ENCODE peak calls at places on chromosome 15, in five cellular contexts. R is HCT116, Z is GM23338, T is hepatocyte, V is PC-3. B is an unnamed sample. For H3K9me2, the result is how much of the 10 kb centered on the place peaks cover.

GRCh38 chr15:51688863-51689262 is 7.6 kb downstream of the SCG3 start:
- DNase-seq in V (no peak), Z (peak), T (no peak), R (no peak), B (no peak)

GRCh38 chr15:63909819-63910437 is 76.2 kb upstream of the HERC1 start:
- DNase-seq in T (peak), R (no peak), V (no peak), Z (no peak), B (no peak)

GRCh38 chr15:101045236-101045646 is 126.1 kb downstream of the LRRK1 start:
- DNase-seq in V (no peak), R (no peak), Z (no peak), T (no peak), B (no peak)

GRCh38 chr15:42037650-42038049 is 16.8 kb upstream of the PLA2G4E start:
- DNase-seq in R (no peak), T (no peak), Z (no peak), V (peak), B (no peak)

GRCh38 chr15:99651023-99651807 is 82.0 kb downstream of the LYSMD4 start:
- DNase-seq in Z (no peak), R (no peak), V (peak), T (no peak), B (no peak)

GRCh38 chr15:84889313-84889990 is 5.0 kb downstream of the SLC28A1 start:
- DNase-seq in T (no peak), V (no peak), R (no peak), Z (no peak), B (no peak)

GRCh38 chr15:72179950-72180581 is 17.5 kb downstream of the GRAMD2A start:
- DNase-seq in T (no peak), V (no peak), R (no peak), Z (peak), B (no peak)

GRCh38 chr15:40460404-40460803 is 10.4 kb upstream of the CHST14 start:
- DNase-seq in Z (no peak), T (no peak), R (no peak), V (no peak), B (no peak)

GRCh38 chr15:66163553-66163952 is 90.0 kb downstream of the MEGF11 start:
- DNase-seq in R (no peak), Z (no peak), T (no peak), V (no peak), B (no peak)

GRCh38 chr15:35886765-35887164 is 340.8 kb upstream of the DPH6 start:
- DNase-seq in V (peak), T (no peak), R (no peak), Z (no peak), B (no peak)

GRCh38 chr15:46120713-46121112 is 485.9 kb downstream of the SQOR start:
- DNase-seq in V (no peak), Z (no peak), R (no peak), T (no peak), B (no peak)

GRCh38 chr15:100001405-100001804 is 268.2 kb upstream of the LYSMD4 start:
- DNase-seq in R (no peak), Z (no peak), T (no peak), V (no peak), B (no peak)

GRCh38 chr15:24858737-24859601 is 95.8 kb upstream of the SNRPN start:
- DNase-seq in V (peak), T (no peak), R (no peak), Z (peak), B (no peak)

GRCh38 chr15:60964527-60964926 is 264.6 kb downstream of the RORA start:
- DNase-seq in V (no peak), Z (no peak), R (no peak), T (no peak), B (no peak)
- TF ChIP-seq CTCF in V (no peak), Z (peak), R (no peak), T (no peak), B (no peak)

GRCh38 chr15:89774492-89774891 is 1.6 kb upstream of the MESP2 start:
- DNase-seq in T (no peak), R (no peak), Z (no peak), V (no peak), B (no peak)
- H3K4me3 ChIP-seq in T (no peak), R (no peak), Z (no peak), V (no peak), B (no peak)

DNA sequence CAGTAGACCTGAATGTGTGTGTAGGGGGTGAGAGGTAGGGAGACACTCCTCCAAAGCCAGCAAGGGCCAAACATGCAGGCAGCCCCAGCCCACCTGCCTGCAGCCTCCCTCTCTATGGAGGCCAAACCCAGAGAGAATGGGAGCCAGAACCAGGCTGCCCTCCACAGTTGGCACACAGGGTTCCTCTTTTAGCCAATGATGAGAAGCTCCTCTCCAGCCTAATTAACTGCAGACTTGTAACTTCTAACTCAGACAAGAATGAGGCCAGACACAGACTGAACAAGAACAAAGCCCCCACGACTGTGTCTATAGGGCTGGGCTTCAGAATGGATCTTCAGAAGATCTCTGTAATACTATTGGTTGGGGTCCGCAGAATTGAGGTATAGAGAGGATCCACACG is 12.3 kb upstream of the TLE3 start:
- DNase-seq in V (no peak), Z (no peak), T (no peak), R (no peak), B (no peak)
- H3K9me2 ChIP-seq in V (under half), Z (under half), T (under half), R (under half), B (under half)

DNA sequence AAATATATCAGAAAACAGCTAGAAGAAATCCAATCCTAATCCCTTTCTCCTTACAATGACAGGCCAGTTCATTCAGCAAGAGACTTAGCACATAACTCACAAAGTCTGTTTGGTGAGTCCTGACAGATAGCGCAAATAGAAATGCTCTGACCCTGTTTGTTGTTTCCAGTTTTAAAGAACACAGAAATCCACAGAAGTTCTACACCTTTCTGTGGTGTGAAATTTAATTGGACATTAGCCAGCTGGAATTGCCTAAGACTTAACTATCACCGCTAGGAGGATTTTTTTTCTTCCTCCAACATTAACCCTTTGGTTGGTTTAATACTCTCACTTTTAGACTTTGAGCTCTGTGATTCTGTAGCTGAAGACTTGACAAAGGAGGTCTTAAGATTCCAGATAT is 30.8 kb downstream of the HDC start:
- DNase-seq in R (no peak), Z (no peak), V (no peak), T (no peak), B (no peak)
- TF ChIP-seq CTCF in R (no peak), Z (no peak), V (no peak), T (no peak), B (no peak)

GRCh38 chr15:92811514-92811913 is 88.6 kb upstream of the CHD2 start:
- DNase-seq in V (peak), T (peak), R (no peak), Z (no peak), B (peak)

GRCh38 chr15:92810418-92811138 is 89.5 kb upstream of the CHD2 start:
- DNase-seq in T (peak), Z (peak), V (peak), R (no peak), B (peak)

GRCh38 chr15:92813440-92813839 is 86.7 kb upstream of the CHD2 start:
- DNase-seq in T (no peak), R (no peak), Z (no peak), V (no peak), B (no peak)

GRCh38 chr15:92809880-92810361 is 90.2 kb upstream of the CHD2 start:
- DNase-seq in T (peak), V (peak), R (no peak), Z (no peak), B (peak)

GRCh38 chr15:92812271-92812670 is 87.9 kb upstream of the CHD2 start:
- DNase-seq in R (no peak), V (no peak), Z (no peak), T (no peak), B (no peak)
- H3K4me3 ChIP-seq in R (no peak), V (peak), Z (no peak), T (no peak), B (peak)

DNA sequence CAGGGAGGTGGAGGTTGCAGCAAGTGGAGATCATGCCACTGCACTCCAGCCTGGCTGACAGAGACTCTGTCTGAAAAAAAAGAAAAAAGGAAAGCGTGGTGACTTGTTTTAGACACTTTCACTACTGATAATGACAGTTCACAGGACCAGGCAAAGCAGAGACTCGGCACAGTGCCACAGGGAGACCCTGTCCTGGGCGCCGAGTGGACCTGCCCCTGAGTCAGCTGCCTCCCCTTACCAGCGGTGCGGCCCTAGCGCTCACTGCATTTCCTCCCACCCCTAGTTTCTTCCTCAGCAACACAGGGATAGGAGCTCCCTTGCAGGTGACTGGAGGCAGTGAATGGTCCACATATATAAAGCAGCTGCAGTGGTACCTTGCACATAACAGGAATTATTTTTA is 38.7 kb upstream of the NSMCE3 start:
- DNase-seq in R (no peak), Z (no peak), V (no peak), T (no peak), B (no peak)
- H3K9me2 ChIP-seq in R (under half), Z (under half), V (under half), T (under half), B (under half)

GRCh38 chr15:62648954-62649353 is 393.6 kb upstream of the TPM1 start:
- DNase-seq in Z (peak), T (peak), V (peak), R (peak), B (peak)
- TF ChIP-seq CTCF in Z (peak), T (peak), V (peak), R (peak), B (peak)

B was measured in OCI-LY7.